ENCODE peak calls at places on chromosomes 16 and 17, in seven cellular contexts. One of them, this sample, is unnamed.

GRCh38 chr16:3256146-3256875 is at the start of gene MEFV:
- DNase-seq in NCI-H1105 treated with DMSO at 0.1 percent for 48 hours: no peak
- DNase-seq in Calu3: no peak
- DNase-seq in stimulated activated naive CD4-positive, alpha-beta T cell treated with Interleukin-2 at 50 U/mL for 16 hours: no peak
- DNase-seq in stimulated activated CD8-positive, alpha-beta memory T cell treated with anti-CD3 and anti-CD28 coated beads, Interleukin-4, amount 100 ng/mL, for 4 hours: no peak
- DNase-seq in G401: no peak
- DNase-seq in OCI-M1: no peak
- DNase-seq in this sample: peak; percentile 39

GRCh38 chr16:31451681-31452351 is 7.5 kb upstream of the ARMC5 start:
- DNase-seq in NCI-H1105 treated with DMSO at 0.1 percent for 48 hours: peak; percentile 22
- DNase-seq in Calu3: peak; percentile 83
- DNase-seq in stimulated activated naive CD4-positive, alpha-beta T cell treated with Interleukin-2 at 50 U/mL for 16 hours: no peak
- DNase-seq in stimulated activated CD8-positive, alpha-beta memory T cell treated with anti-CD3 and anti-CD28 coated beads, Interleukin-4, amount 100 ng/mL, for 4 hours: no peak
- DNase-seq in G401: peak; percentile 85
- DNase-seq in OCI-M1: peak; percentile 77
- DNase-seq in this sample: peak; percentile 57

GRCh38 chr17:67855504-67856324 is 30.4 kb downstream of the BPTF start:
- DNase-seq in NCI-H1105 treated with DMSO at 0.1 percent for 48 hours: no peak
- DNase-seq in Calu3: no peak
- DNase-seq in stimulated activated naive CD4-positive, alpha-beta T cell treated with Interleukin-2 at 50 U/mL for 16 hours: no peak
- DNase-seq in stimulated activated CD8-positive, alpha-beta memory T cell treated with anti-CD3 and anti-CD28 coated beads, Interleukin-4, amount 100 ng/mL, for 4 hours: no peak
- DNase-seq in G401: no peak
- DNase-seq in OCI-M1: peak; percentile 97
- DNase-seq in this sample: peak; percentile 30

GRCh38 chr16:69194488-69194887 is 7.5 kb downstream of the SNTB2 start:
- DNase-seq in NCI-H1105 treated with DMSO at 0.1 percent for 48 hours: no peak
- DNase-seq in Calu3: no peak
- DNase-seq in stimulated activated naive CD4-positive, alpha-beta T cell treated with Interleukin-2 at 50 U/mL for 16 hours: no peak
- DNase-seq in stimulated activated CD8-positive, alpha-beta memory T cell treated with anti-CD3 and anti-CD28 coated beads, Interleukin-4, amount 100 ng/mL, for 4 hours: no peak
- DNase-seq in G401: no peak
- DNase-seq in OCI-M1: no peak
- DNase-seq in this sample: no peak

GRCh38 chr17:46109603-46110189 is 83.5 kb downstream of the KANSL1 start:
- DNase-seq in NCI-H1105 treated with DMSO at 0.1 percent for 48 hours: no peak
- DNase-seq in Calu3: no peak
- DNase-seq in stimulated activated naive CD4-positive, alpha-beta T cell treated with Interleukin-2 at 50 U/mL for 16 hours: no peak
- DNase-seq in stimulated activated CD8-positive, alpha-beta memory T cell treated with anti-CD3 and anti-CD28 coated beads, Interleukin-4, amount 100 ng/mL, for 4 hours: no peak
- DNase-seq in G401: no peak
- DNase-seq in OCI-M1: no peak
- DNase-seq in this sample: no peak

GRCh38 chr17:77527394-77527793 is 386.6 kb downstream of the SEC14L1 start:
- DNase-seq in NCI-H1105 treated with DMSO at 0.1 percent for 48 hours: no peak
- DNase-seq in Calu3: no peak
- DNase-seq in stimulated activated naive CD4-positive, alpha-beta T cell treated with Interleukin-2 at 50 U/mL for 16 hours: no peak
- DNase-seq in stimulated activated CD8-positive, alpha-beta memory T cell treated with anti-CD3 and anti-CD28 coated beads, Interleukin-4, amount 100 ng/mL, for 4 hours: no peak
- DNase-seq in G401: no peak
- DNase-seq in OCI-M1: no peak
- DNase-seq in this sample: no peak

GRCh38 chr17:49016775-49017463 is 19.7 kb downstream of the IGF2BP1 start:
- DNase-seq in NCI-H1105 treated with DMSO at 0.1 percent for 48 hours: peak; percentile 66
- DNase-seq in Calu3: peak; percentile 76
- DNase-seq in stimulated activated naive CD4-positive, alpha-beta T cell treated with Interleukin-2 at 50 U/mL for 16 hours: no peak
- DNase-seq in stimulated activated CD8-positive, alpha-beta memory T cell treated with anti-CD3 and anti-CD28 coated beads, Interleukin-4, amount 100 ng/mL, for 4 hours: no peak
- DNase-seq in G401: no peak
- DNase-seq in OCI-M1: no peak
- DNase-seq in this sample: no peak

GRCh38 chr17:8059131-8059530 is 20.3 kb downstream of the ALOX15B start:
- DNase-seq in NCI-H1105 treated with DMSO at 0.1 percent for 48 hours: no peak
- DNase-seq in Calu3: no peak
- DNase-seq in stimulated activated naive CD4-positive, alpha-beta T cell treated with Interleukin-2 at 50 U/mL for 16 hours: no peak
- DNase-seq in stimulated activated CD8-positive, alpha-beta memory T cell treated with anti-CD3 and anti-CD28 coated beads, Interleukin-4, amount 100 ng/mL, for 4 hours: no peak
- DNase-seq in G401: no peak
- DNase-seq in OCI-M1: no peak
- DNase-seq in this sample: no peak

GRCh38 chr16:63592852-63593251 is 1529.0 kb downstream of the CDH11 start:
- DNase-seq in NCI-H1105 treated with DMSO at 0.1 percent for 48 hours: no peak
- DNase-seq in Calu3: no peak
- DNase-seq in stimulated activated naive CD4-positive, alpha-beta T cell treated with Interleukin-2 at 50 U/mL for 16 hours: no peak
- DNase-seq in stimulated activated CD8-positive, alpha-beta memory T cell treated with anti-CD3 and anti-CD28 coated beads, Interleukin-4, amount 100 ng/mL, for 4 hours: no peak
- DNase-seq in G401: no peak
- DNase-seq in OCI-M1: no peak
- DNase-seq in this sample: no peak

GRCh38 chr17:67221062-67221998 is 23.7 kb downstream of the HELZ start:
- DNase-seq in NCI-H1105 treated with DMSO at 0.1 percent for 48 hours: peak; percentile 31
- DNase-seq in Calu3: peak; percentile 37
- DNase-seq in stimulated activated naive CD4-positive, alpha-beta T cell treated with Interleukin-2 at 50 U/mL for 16 hours: no peak
- DNase-seq in stimulated activated CD8-positive, alpha-beta memory T cell treated with anti-CD3 and anti-CD28 coated beads, Interleukin-4, amount 100 ng/mL, for 4 hours: no peak
- DNase-seq in G401: peak; percentile 21
- DNase-seq in OCI-M1: peak; percentile 41
- DNase-seq in this sample: peak; percentile 72

GRCh38 chr16:50244504-50245416 is 21.6 kb upstream of the ADCY7 start:
- DNase-seq in NCI-H1105 treated with DMSO at 0.1 percent for 48 hours: no peak
- DNase-seq in Calu3: no peak
- DNase-seq in stimulated activated naive CD4-positive, alpha-beta T cell treated with Interleukin-2 at 50 U/mL for 16 hours: no peak
- DNase-seq in stimulated activated CD8-positive, alpha-beta memory T cell treated with anti-CD3 and anti-CD28 coated beads, Interleukin-4, amount 100 ng/mL, for 4 hours: no peak
- DNase-seq in G401: no peak
- DNase-seq in OCI-M1: no peak
- DNase-seq in this sample: no peak

GRCh38 chr17:19311421-19312215 is 50.9 kb downstream of the B9D1 start:
- DNase-seq in NCI-H1105 treated with DMSO at 0.1 percent for 48 hours: no peak
- DNase-seq in Calu3: no peak
- DNase-seq in stimulated activated naive CD4-positive, alpha-beta T cell treated with Interleukin-2 at 50 U/mL for 16 hours: no peak
- DNase-seq in stimulated activated CD8-positive, alpha-beta memory T cell treated with anti-CD3 and anti-CD28 coated beads, Interleukin-4, amount 100 ng/mL, for 4 hours: no peak
- DNase-seq in G401: no peak
- DNase-seq in OCI-M1: no peak
- DNase-seq in this sample: peak; percentile 74

GRCh38 chr17:2138318-2138717 is 83.4 kb downstream of the HIC1 start:
- DNase-seq in NCI-H1105 treated with DMSO at 0.1 percent for 48 hours: no peak
- DNase-seq in Calu3: no peak
- DNase-seq in stimulated activated naive CD4-positive, alpha-beta T cell treated with Interleukin-2 at 50 U/mL for 16 hours: no peak
- DNase-seq in stimulated activated CD8-positive, alpha-beta memory T cell treated with anti-CD3 and anti-CD28 coated beads, Interleukin-4, amount 100 ng/mL, for 4 hours: no peak
- DNase-seq in G401: no peak
- DNase-seq in OCI-M1: peak; percentile 17
- DNase-seq in this sample: peak; percentile 62

GRCh38 chr16:88601313-88602036 is 31.3 kb downstream of the ZC3H18 start:
- DNase-seq in NCI-H1105 treated with DMSO at 0.1 percent for 48 hours: no peak
- DNase-seq in Calu3: no peak
- DNase-seq in stimulated activated naive CD4-positive, alpha-beta T cell treated with Interleukin-2 at 50 U/mL for 16 hours: no peak
- DNase-seq in stimulated activated CD8-positive, alpha-beta memory T cell treated with anti-CD3 and anti-CD28 coated beads, Interleukin-4, amount 100 ng/mL, for 4 hours: no peak
- DNase-seq in G401: no peak
- DNase-seq in OCI-M1: no peak
- DNase-seq in this sample: peak; percentile 63

GRCh38 chr17:226773-227580 is 45.5 kb upstream of the DOC2B start:
- DNase-seq in NCI-H1105 treated with DMSO at 0.1 percent for 48 hours: no peak
- DNase-seq in Calu3: no peak
- DNase-seq in stimulated activated naive CD4-positive, alpha-beta T cell treated with Interleukin-2 at 50 U/mL for 16 hours: no peak
- DNase-seq in stimulated activated CD8-positive, alpha-beta memory T cell treated with anti-CD3 and anti-CD28 coated beads, Interleukin-4, amount 100 ng/mL, for 4 hours: no peak
- DNase-seq in G401: peak; percentile 78
- DNase-seq in OCI-M1: no peak
- DNase-seq in this sample: no peak

GRCh38 chr16:67719778-67720144 is 645 bp upstream of the GFOD2 start:
- DNase-seq in NCI-H1105 treated with DMSO at 0.1 percent for 48 hours: no peak
- DNase-seq in Calu3: peak; percentile 22
- DNase-seq in stimulated activated naive CD4-positive, alpha-beta T cell treated with Interleukin-2 at 50 U/mL for 16 hours: no peak
- DNase-seq in stimulated activated CD8-positive, alpha-beta memory T cell treated with anti-CD3 and anti-CD28 coated beads, Interleukin-4, amount 100 ng/mL, for 4 hours: no peak
- DNase-seq in G401: peak; percentile 81
- DNase-seq in OCI-M1: peak; percentile 69
- DNase-seq in this sample: peak; percentile 47

GRCh38 chr17:75872434-75873351 is 5.7 kb downstream of the TRIM47 start:
- DNase-seq in NCI-H1105 treated with DMSO at 0.1 percent for 48 hours: no peak
- DNase-seq in Calu3: peak; percentile 81
- DNase-seq in stimulated activated naive CD4-positive, alpha-beta T cell treated with Interleukin-2 at 50 U/mL for 16 hours: peak; percentile 43
- DNase-seq in stimulated activated CD8-positive, alpha-beta memory T cell treated with anti-CD3 and anti-CD28 coated beads, Interleukin-4, amount 100 ng/mL, for 4 hours: no peak
- DNase-seq in G401: no peak
- DNase-seq in OCI-M1: no peak
- DNase-seq in this sample: no peak

GRCh38 chr17:27807567-27808470 is 7.5 kb upstream of the NOS2 start:
- DNase-seq in NCI-H1105 treated with DMSO at 0.1 percent for 48 hours: peak; percentile 31
- DNase-seq in Calu3: peak; percentile 20
- DNase-seq in stimulated activated naive CD4-positive, alpha-beta T cell treated with Interleukin-2 at 50 U/mL for 16 hours: peak; percentile 52
- DNase-seq in stimulated activated CD8-positive, alpha-beta memory T cell treated with anti-CD3 and anti-CD28 coated beads, Interleukin-4, amount 100 ng/mL, for 4 hours: peak; percentile 7
- DNase-seq in G401: peak; percentile 69
- DNase-seq in OCI-M1: peak; percentile 95
- DNase-seq in this sample: no peak

GRCh38 chr16:67115649-67116048 is 5.9 kb downstream of the PHAF1 start:
- DNase-seq in NCI-H1105 treated with DMSO at 0.1 percent for 48 hours: no peak
- DNase-seq in Calu3: no peak
- DNase-seq in stimulated activated naive CD4-positive, alpha-beta T cell treated with Interleukin-2 at 50 U/mL for 16 hours: no peak
- DNase-seq in stimulated activated CD8-positive, alpha-beta memory T cell treated with anti-CD3 and anti-CD28 coated beads, Interleukin-4, amount 100 ng/mL, for 4 hours: no peak
- DNase-seq in G401: no peak
- DNase-seq in OCI-M1: no peak
- DNase-seq in this sample: no peak

GRCh38 chr16:31134091-31134571 is 1.4 kb downstream of the PRSS8 start:
- DNase-seq in NCI-H1105 treated with DMSO at 0.1 percent for 48 hours: peak; percentile 4
- DNase-seq in Calu3: peak; percentile 56
- DNase-seq in stimulated activated naive CD4-positive, alpha-beta T cell treated with Interleukin-2 at 50 U/mL for 16 hours: no peak
- DNase-seq in stimulated activated CD8-positive, alpha-beta memory T cell treated with anti-CD3 and anti-CD28 coated beads, Interleukin-4, amount 100 ng/mL, for 4 hours: no peak
- DNase-seq in G401: no peak
- DNase-seq in OCI-M1: peak; percentile 62
- DNase-seq in this sample: peak; percentile 32

GRCh38 chr17:17845046-17845775 is 8.4 kb upstream of the SREBF1 start:
- DNase-seq in NCI-H1105 treated with DMSO at 0.1 percent for 48 hours: no peak
- DNase-seq in Calu3: no peak
- DNase-seq in stimulated activated naive CD4-positive, alpha-beta T cell treated with Interleukin-2 at 50 U/mL for 16 hours: no peak
- DNase-seq in stimulated activated CD8-positive, alpha-beta memory T cell treated with anti-CD3 and anti-CD28 coated beads, Interleukin-4, amount 100 ng/mL, for 4 hours: no peak
- DNase-seq in G401: no peak
- DNase-seq in OCI-M1: no peak
- DNase-seq in this sample: no peak

GRCh38 chr17:12856451-12856850 is 67.2 kb downstream of the ARHGAP44 start:
- DNase-seq in NCI-H1105 treated with DMSO at 0.1 percent for 48 hours: no peak
- DNase-seq in Calu3: no peak
- DNase-seq in stimulated activated naive CD4-positive, alpha-beta T cell treated with Interleukin-2 at 50 U/mL for 16 hours: no peak
- DNase-seq in stimulated activated CD8-positive, alpha-beta memory T cell treated with anti-CD3 and anti-CD28 coated beads, Interleukin-4, amount 100 ng/mL, for 4 hours: no peak
- DNase-seq in G401: no peak
- DNase-seq in OCI-M1: no peak
- DNase-seq in this sample: peak; percentile 84

GRCh38 chr17:59399914-59400313 is 68.5 kb downstream of the YPEL2 start:
- DNase-seq in NCI-H1105 treated with DMSO at 0.1 percent for 48 hours: no peak
- DNase-seq in Calu3: no peak
- DNase-seq in stimulated activated naive CD4-positive, alpha-beta T cell treated with Interleukin-2 at 50 U/mL for 16 hours: no peak
- DNase-seq in stimulated activated CD8-positive, alpha-beta memory T cell treated with anti-CD3 and anti-CD28 coated beads, Interleukin-4, amount 100 ng/mL, for 4 hours: no peak
- DNase-seq in G401: peak; percentile 52
- DNase-seq in OCI-M1: no peak
- DNase-seq in this sample: no peak

GRCh38 chr16:72859581-72859980 is 188.3 kb downstream of the ZFHX3 start:
- DNase-seq in NCI-H1105 treated with DMSO at 0.1 percent for 48 hours: no peak
- DNase-seq in Calu3: no peak
- DNase-seq in stimulated activated naive CD4-positive, alpha-beta T cell treated with Interleukin-2 at 50 U/mL for 16 hours: no peak
- DNase-seq in stimulated activated CD8-positive, alpha-beta memory T cell treated with anti-CD3 and anti-CD28 coated beads, Interleukin-4, amount 100 ng/mL, for 4 hours: no peak
- DNase-seq in G401: no peak
- DNase-seq in OCI-M1: no peak
- DNase-seq in this sample: no peak

GRCh38 chr16:85659805-85660511 is 28.8 kb downstream of the GINS2 start:
- DNase-seq in NCI-H1105 treated with DMSO at 0.1 percent for 48 hours: peak; percentile 6
- DNase-seq in Calu3: peak; percentile 80
- DNase-seq in stimulated activated naive CD4-positive, alpha-beta T cell treated with Interleukin-2 at 50 U/mL for 16 hours: peak; percentile 43
- DNase-seq in stimulated activated CD8-positive, alpha-beta memory T cell treated with anti-CD3 and anti-CD28 coated beads, Interleukin-4, amount 100 ng/mL, for 4 hours: no peak
- DNase-seq in G401: peak; percentile 67
- DNase-seq in OCI-M1: peak; percentile 80
- DNase-seq in this sample: peak; percentile 80

GRCh38 chr17:80866050-80866793 is 125.4 kb upstream of the CHMP6 start:
- DNase-seq in NCI-H1105 treated with DMSO at 0.1 percent for 48 hours: peak; percentile 51
- DNase-seq in Calu3: peak; percentile 68
- DNase-seq in stimulated activated naive CD4-positive, alpha-beta T cell treated with Interleukin-2 at 50 U/mL for 16 hours: peak; percentile 62
- DNase-seq in stimulated activated CD8-positive, alpha-beta memory T cell treated with anti-CD3 and anti-CD28 coated beads, Interleukin-4, amount 100 ng/mL, for 4 hours: peak; percentile 30
- DNase-seq in G401: peak; percentile 74
- DNase-seq in OCI-M1: peak; percentile 38
- DNase-seq in this sample: peak; percentile 64

GRCh38 chr16:12901597-12902436 is at the start of gene SHISA9:
- DNase-seq in NCI-H1105 treated with DMSO at 0.1 percent for 48 hours: no peak
- DNase-seq in Calu3: no peak
- DNase-seq in stimulated activated naive CD4-positive, alpha-beta T cell treated with Interleukin-2 at 50 U/mL for 16 hours: no peak
- DNase-seq in stimulated activated CD8-positive, alpha-beta memory T cell treated with anti-CD3 and anti-CD28 coated beads, Interleukin-4, amount 100 ng/mL, for 4 hours: no peak
- DNase-seq in G401: no peak
- DNase-seq in OCI-M1: no peak
- DNase-seq in this sample: no peak

This sample was measured in NB4.